ENCODE peak calls at places on chromosome 1, in five cellular contexts. A is NB4; B is stimulated activated naive CD4-positive, alpha-beta T cell; K is right cardiac atrium; T is ELR. O is an unnamed sample.

GRCh38 chr1:24107462-24108225 is 4.3 kb downstream of the MYOM3 start:
- DNase-seq in K (peak), A (no peak), B (no peak), T (peak), O (no peak)

GRCh38 chr1:100249155-100249536 is 488 bp downstream of the DBT start:
- DNase-seq in K (no peak), A (peak), T (peak), B (no peak), O (peak)

GRCh38 chr1:182699673-182700350 is 15.4 kb upstream of the RGS8 start:
- DNase-seq in T (no peak), B (no peak), A (no peak), K (peak), O (no peak)

GRCh38 chr1:164720329-164721036 is 161.5 kb downstream of the PBX1 start:
- DNase-seq in A (peak), T (no peak), B (no peak), K (no peak), O (no peak)

GRCh38 chr1:229461032-229461668 is 27.3 kb upstream of the ACTA1 start:
- DNase-seq in A (no peak), B (no peak), K (peak), T (no peak), O (no peak)

GRCh38 chr1:203650012-203650836 is 23.6 kb downstream of the ATP2B4 start:
- DNase-seq in K (peak), B (peak), A (peak), T (peak), O (peak)

GRCh38 chr1:201374376-201374775 is 3.1 kb downstream of the TNNT2 start:
- DNase-seq in T (no peak), K (peak), B (no peak), A (no peak), O (no peak)

GRCh38 chr1:232110281-232111090 is 483.9 kb downstream of the DISC1 start:
- DNase-seq in A (no peak), T (peak), K (peak), B (no peak), O (no peak)

GRCh38 chr1:43005460-43006351 is 47.0 kb upstream of the SLC2A1 start:
- DNase-seq in B (no peak), T (no peak), A (peak), K (no peak), O (no peak)

GRCh38 chr1:52157582-52157981 is 15.7 kb downstream of the ZFYVE9 start:
- DNase-seq in B (no peak), K (no peak), T (peak), A (no peak), O (no peak)

GRCh38 chr1:66778266-66778665 is 22.8 kb downstream of the INSL5 start:
- DNase-seq in T (no peak), A (no peak), K (no peak), B (no peak), O (no peak)

GRCh38 chr1:227038401-227038800 is 98.3 kb downstream of the COQ8A start:
- DNase-seq in B (no peak), A (no peak), K (no peak), T (no peak), O (no peak)

GRCh38 chr1:223683586-223684487 is 18.3 kb upstream of the CAPN8 start:
- DNase-seq in T (peak), A (peak), K (peak), B (peak), O (peak)

GRCh38 chr1:100629391-100629790 is 90.2 kb upstream of the VCAM1 start:
- DNase-seq in B (no peak), T (peak), K (no peak), A (no peak), O (peak)

GRCh38 chr1:201020040-201020591 is 3.4 kb downstream of the KIF21B start:
- DNase-seq in K (no peak), B (peak), T (no peak), A (peak), O (peak)

GRCh38 chr1:150809651-150810050 is 1.6 kb upstream of the CTSK start:
- DNase-seq in K (no peak), B (no peak), T (peak), A (no peak), O (no peak)

GRCh38 chr1:162443906-162444305 is 32.0 kb upstream of the SH2D1B start:
- DNase-seq in K (no peak), B (no peak), T (no peak), A (no peak), O (no peak)

GRCh38 chr1:195939844-195940243 is 668.4 kb downstream of the KCNT2 start:
- DNase-seq in T (peak), B (no peak), A (no peak), K (no peak), O (no peak)

GRCh38 chr1:65344171-65344570 is 34.8 kb downstream of the DNAJC6 start:
- DNase-seq in B (no peak), T (no peak), A (peak), K (no peak), O (no peak)

GRCh38 chr1:48332115-48332514 is 109.6 kb downstream of the SLC5A9 start:
- DNase-seq in A (no peak), T (no peak), B (no peak), K (no peak), O (no peak)

GRCh38 chr1:169588785-169589485 is 2.7 kb upstream of the F5 start:
- DNase-seq in A (no peak), T (no peak), K (no peak), B (no peak), O (no peak)

GRCh38 chr1:57474097-57474750 is 50.4 kb upstream of the DAB1 start:
- DNase-seq in A (no peak), B (no peak), K (no peak), T (peak), O (peak)

GRCh38 chr1:119670898-119671297 is 22.8 kb upstream of the ZNF697 start:
- DNase-seq in K (no peak), T (no peak), B (no peak), A (no peak), O (no peak)

GRCh38 chr1:221718391-221719277 is 23.3 kb downstream of the DUSP10 start:
- DNase-seq in K (no peak), B (no peak), T (peak), A (no peak), O (no peak)

GRCh38 chr1:12206792-12207424 is 22.9 kb upstream of the VPS13D start:
- DNase-seq in K (peak), A (no peak), B (no peak), T (no peak), O (no peak)

GRCh38 chr1:14019461-14019860 is 319.5 kb downstream of the PRDM2 start:
- DNase-seq in A (no peak), T (no peak), K (no peak), B (no peak), O (no peak)

GRCh38 chr1:35499652-35500176 is 57.5 kb downstream of the KIAA0319L start:
- DNase-seq in T (no peak), A (no peak), K (no peak), B (no peak), O (no peak)

GRCh38 chr1:24322636-24323177 is 3.5 kb downstream of the GRHL3 start:
- DNase-seq in T (no peak), A (peak), B (peak), K (no peak), O (no peak)

GRCh38 chr1:162035241-162035640 is 11.6 kb upstream of the OLFML2B start:
- DNase-seq in K (no peak), T (peak), B (no peak), A (no peak), O (no peak)

GRCh38 chr1:11707621-11708276 is 16.2 kb downstream of the DRAXIN start:
- DNase-seq in T (no peak), B (no peak), A (peak), K (peak), O (peak)

GRCh38 chr1:29698033-29698432 is 461.7 kb downstream of the PTPRU start:
- DNase-seq in T (peak), B (no peak), K (peak), A (peak), O (peak)

O was measured in Karpas-422.